ENCODE peak calls at places on chromosomes 16 and 17, in nine cellular contexts. Q is PC-9, J is RWPE2, Z is pancreas, M is fibroblast of lung, N is Peyer's patch, O is A673, B is GM12878, A is heart right ventricle. D is an unnamed sample.

GRCh38 chr16:53692146-53692545 is 11.5 kb downstream of the RPGRIP1L start:
- DNase-seq in Q (peak; percentile 21), J (no peak), Z (no peak), M (peak; percentile 26), N (no peak), O (peak; percentile 24), B (no peak), A (no peak), D (no peak)

GRCh38 chr17:66290097-66290722 is 12.2 kb upstream of the PRKCA start:
- DNase-seq in Q (no peak), J (no peak), Z (no peak), M (no peak), N (no peak), O (peak; percentile 54), B (no peak), A (no peak), D (no peak)

GRCh38 chr16:69329369-69330285 is 761 bp downstream of the PDF start:
- DNase-seq in Q (no peak), J (peak; percentile 61), Z (peak; percentile 64), M (peak; percentile 14), N (no peak), O (peak; percentile 40), B (no peak), A (peak; percentile 39), D (peak; percentile 36)

GRCh38 chr17:31488264-31488981 is 96.9 kb downstream of the RAB11FIP4 start:
- DNase-seq in Q (peak; percentile 18), J (no peak), Z (peak; percentile 78), M (no peak), N (peak; percentile 50), O (no peak), B (no peak), A (no peak), D (peak; percentile 74)

GRCh38 chr17:61482467-61482866 is 30.2 kb downstream of the TBX4 start:
- DNase-seq in Q (no peak), J (no peak), Z (no peak), M (no peak), N (no peak), O (no peak), B (no peak), A (no peak), D (no peak)

GRCh38 chr16:11171757-11172299 is 84.2 kb downstream of the SOCS1 start:
- DNase-seq in Q (no peak), J (no peak), Z (no peak), M (no peak), N (no peak), O (no peak), B (no peak), A (no peak), D (no peak)

GRCh38 chr17:37187262-37187661 is 188.5 kb upstream of the C17orf78 start:
- DNase-seq in Q (no peak), J (no peak), Z (no peak), M (no peak), N (no peak), O (no peak), B (no peak), A (no peak), D (no peak)

GRCh38 chr17:64073771-64074703 is 53.6 kb upstream of the ICAM2 start:
- DNase-seq in Q (no peak), J (no peak), Z (no peak), M (no peak), N (no peak), O (no peak), B (peak; percentile 62), A (no peak), D (no peak)

GRCh38 chr16:11325404-11326083 is 19.7 kb upstream of the RMI2 start:
- DNase-seq in Q (no peak), J (no peak), Z (no peak), M (no peak), N (peak; percentile 54), O (no peak), B (peak; percentile 68), A (no peak), D (no peak)

GRCh38 chr17:16255481-16255901 is 38.5 kb downstream of the PIGL start:
- DNase-seq in Q (no peak), J (no peak), Z (peak; percentile 65), M (peak; percentile 82), N (no peak), O (no peak), B (no peak), A (peak; percentile 48), D (peak; percentile 68)

GRCh38 chr16:66026211-66026610 is 340.3 kb upstream of the CDH5 start:
- DNase-seq in Q (no peak), J (no peak), Z (no peak), M (no peak), N (no peak), O (peak; percentile 45), B (no peak), A (no peak), D (no peak)

GRCh38 chr16:56609463-56609921 is 1.1 kb downstream of the MT2A start:
- DNase-seq in Q (no peak), J (no peak), Z (peak; percentile 46), M (peak; percentile 94), N (peak; percentile 86), O (peak; percentile 79), B (peak; percentile 87), A (no peak), D (peak; percentile 52)

DNA sequence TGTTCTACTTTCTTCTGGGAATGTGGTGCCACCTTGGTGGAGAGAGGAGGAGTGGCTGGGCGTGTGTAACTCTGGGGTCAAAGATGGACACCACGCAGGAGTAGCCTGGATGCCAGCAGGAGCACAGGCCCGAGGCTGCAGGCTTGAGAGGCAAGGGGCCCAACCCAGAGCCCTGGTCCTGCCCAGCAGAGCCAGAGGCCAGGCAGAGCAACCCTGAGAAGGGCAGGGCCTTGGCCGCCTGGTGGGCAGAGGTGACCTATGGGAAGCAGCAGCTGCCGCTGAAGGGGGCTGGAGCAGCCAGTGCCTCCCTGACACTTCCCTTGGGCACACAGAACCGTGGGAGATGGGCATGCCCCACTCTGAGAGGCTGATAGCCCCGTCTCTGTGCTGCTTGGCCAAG is 18.0 kb upstream of the CPSF4L start:
- DNase-seq in Q (no peak), J (no peak), Z (peak; percentile 51), M (no peak), N (no peak), O (no peak), B (no peak), A (no peak), D (no peak)
- H3K4me1 ChIP-seq in Q (no peaks in the 10 kb centered on the region), J (no peaks in the 10 kb centered on the region), Z (peaks cover 25% of the 10 kb centered on the region), M (no peaks in the 10 kb centered on the region), N (no peaks in the 10 kb centered on the region), O (peaks cover 25% of the 10 kb centered on the region), B (peaks cover 17% of the 10 kb centered on the region), A (peaks cover 13% of the 10 kb centered on the region), D (peaks cover 21% of the 10 kb centered on the region)

DNA sequence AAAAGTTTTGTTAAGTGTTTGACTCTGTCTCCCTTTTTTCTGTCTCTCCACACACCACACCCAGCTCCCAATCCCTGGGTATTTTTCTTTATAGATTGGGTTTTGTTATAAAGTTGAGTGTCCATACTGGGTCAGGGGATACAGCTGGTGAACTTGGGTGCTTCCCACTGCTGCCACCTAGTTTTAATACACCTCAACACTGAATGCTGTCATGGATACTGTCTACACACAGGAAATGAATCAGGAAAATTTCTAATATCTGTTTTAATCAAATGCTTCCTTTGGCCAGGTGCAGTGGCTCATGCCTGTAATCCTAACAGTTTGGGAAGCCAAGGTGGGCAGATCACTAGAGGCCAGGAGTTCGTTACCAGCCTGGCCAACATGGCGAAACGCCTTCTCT is 5.3 kb upstream of the TAOK1 start:
- DNase-seq in Q (no peak), J (no peak), Z (no peak), M (no peak), N (no peak), O (no peak), B (no peak), A (no peak), D (no peak)
- TF ChIP-seq CTCF in Q (no peak), J (peak; percentile 34), Z (no peak), M (no peak), N (no peak), O (peak; percentile 12), B (no peak), A (no peak), D (no peak)

DNA sequence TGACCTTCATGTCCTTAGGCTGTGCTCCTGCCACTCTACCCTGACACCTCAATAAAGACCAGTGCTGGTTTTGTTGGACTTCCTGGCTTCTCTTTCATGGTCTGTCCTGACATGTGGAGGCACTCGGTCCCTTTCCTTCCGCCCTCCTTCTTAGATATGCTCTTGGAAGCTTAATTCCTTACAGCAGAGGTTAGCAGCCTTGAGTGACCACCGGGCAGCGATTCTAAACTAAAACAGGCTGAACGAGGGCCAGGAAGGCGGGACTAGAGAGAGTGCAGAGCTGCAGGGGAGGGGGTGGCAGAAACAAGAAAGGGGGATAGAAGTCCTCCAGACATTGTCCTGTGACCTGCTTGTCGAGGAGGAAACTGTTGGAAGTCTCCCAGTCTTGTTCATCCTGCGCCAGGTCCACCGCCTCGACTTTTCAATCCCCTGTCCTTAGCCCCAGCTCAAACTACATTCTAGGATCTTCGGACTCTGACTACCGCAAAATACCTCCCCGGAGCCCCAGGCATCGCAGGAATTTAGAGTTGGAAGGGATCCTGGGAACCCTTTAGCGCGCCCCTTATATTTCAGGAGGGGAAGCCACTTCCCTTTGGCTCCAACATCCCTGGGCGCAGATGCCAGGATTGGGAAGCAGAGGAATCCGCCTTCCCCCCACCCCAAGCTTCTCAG is 1.2 kb downstream of the AHSP start:
- DNase-seq in Q (no peak), J (no peak), Z (no peak), M (no peak), N (no peak), O (no peak), B (no peak), A (no peak), D (no peak)
- H3K4me3 ChIP-seq in Q (no peak overlapping the region), J (peak overlapping the region; percentile 9), Z (peak overlapping the region; percentile 30), M (peak overlapping the region; percentile 27), N (peak overlapping the region; percentile 44), O (peak overlapping the region; percentile 25), B (no peak overlapping the region), A (peak overlapping the region; percentile 38), D (no peak overlapping the region)

GRCh38 chr16:84503751-84504395 is 586 bp downstream of the MEAK7 start:
- DNase-seq in Q (peak; percentile 48), J (peak; percentile 71), Z (no peak), M (no peak), N (no peak), O (no peak), B (no peak), A (no peak), D (no peak)
- H3K4me1 ChIP-seq in Q (peaks cover 66% of the 10 kb centered on the region), J (peaks cover 55% of the 10 kb centered on the region), Z (peaks cover 5% of the 10 kb centered on the region), M (peaks cover 16% of the 10 kb centered on the region), N (peaks cover 20% of the 10 kb centered on the region), O (peaks cover 3% of the 10 kb centered on the region), B (peaks cover 46% of the 10 kb centered on the region), A (peaks cover 4% of the 10 kb centered on the region), D (peaks cover 16% of the 10 kb centered on the region)

GRCh38 chr16:25256821-25257503 is 683 bp downstream of the ZKSCAN2 start:
- DNase-seq in Q (no peak), J (no peak), Z (no peak), M (no peak), N (no peak), O (peak; percentile 39), B (no peak), A (no peak), D (no peak)
- TF ChIP-seq CTCF in Q (no peak), J (no peak), Z (no peak), M (no peak), N (peak; percentile 13), O (peak; percentile 15), B (no peak), A (no peak), D (no peak)

D was measured in mucosa of descending colon.